ENCODE peak calls at places on chromosomes 6 and 20, in six cellular contexts. One of them, this sample, is unnamed.

GRCh38 chr6:2632368-2632767 is 118.4 kb downstream of the MYLK4 start:
- DNase-seq in CD4-positive, alpha-beta T cell: no peak
- DNase-seq in foreskin fibroblast: peak; percentile 19
- DNase-seq in activated CD4-positive, alpha-beta T cell treated with anti-CD3 and anti-CD28 coated beads for 24 hours: no peak
- DNase-seq in EL: no peak
- DNase-seq in ovary: no peak
- DNase-seq in this sample: no peak

GRCh38 chr6:151692216-151692615 is 115.3 kb upstream of the ESR1 start:
- DNase-seq in CD4-positive, alpha-beta T cell: no peak
- DNase-seq in foreskin fibroblast: peak; percentile 37
- DNase-seq in activated CD4-positive, alpha-beta T cell treated with anti-CD3 and anti-CD28 coated beads for 24 hours: no peak
- DNase-seq in EL: no peak
- DNase-seq in ovary: no peak
- DNase-seq in this sample: no peak

GRCh38 chr20:22924036-22924737 is 110.9 kb upstream of the SSTR4 start:
- DNase-seq in CD4-positive, alpha-beta T cell: no peak
- DNase-seq in foreskin fibroblast: peak; percentile 21
- DNase-seq in activated CD4-positive, alpha-beta T cell treated with anti-CD3 and anti-CD28 coated beads for 24 hours: no peak
- DNase-seq in EL: no peak
- DNase-seq in ovary: peak; percentile 25
- DNase-seq in this sample: no peak

GRCh38 chr6:72371473-72371872 is 250.4 kb upstream of the KCNQ5 start:
- DNase-seq in CD4-positive, alpha-beta T cell: no peak
- DNase-seq in foreskin fibroblast: peak; percentile 2
- DNase-seq in activated CD4-positive, alpha-beta T cell treated with anti-CD3 and anti-CD28 coated beads for 24 hours: no peak
- DNase-seq in EL: no peak
- DNase-seq in ovary: no peak
- DNase-seq in this sample: no peak

GRCh38 chr6:11144393-11144829 is 32.9 kb upstream of the ERVFRD-1 start:
- DNase-seq in CD4-positive, alpha-beta T cell: peak; percentile 58
- DNase-seq in foreskin fibroblast: peak; percentile 87
- DNase-seq in activated CD4-positive, alpha-beta T cell treated with anti-CD3 and anti-CD28 coated beads for 24 hours: peak; percentile 64
- DNase-seq in EL: peak; percentile 79
- DNase-seq in ovary: peak; percentile 75
- DNase-seq in this sample: peak; percentile 72

GRCh38 chr6:123085403-123085802 is 89.4 kb downstream of the CLVS2 start:
- DNase-seq in CD4-positive, alpha-beta T cell: no peak
- DNase-seq in foreskin fibroblast: no peak
- DNase-seq in activated CD4-positive, alpha-beta T cell treated with anti-CD3 and anti-CD28 coated beads for 24 hours: no peak
- DNase-seq in EL: no peak
- DNase-seq in ovary: no peak
- DNase-seq in this sample: no peak

GRCh38 chr6:7646394-7646793 is 56.4 kb downstream of the SNRNP48 start:
- DNase-seq in CD4-positive, alpha-beta T cell: no peak
- DNase-seq in foreskin fibroblast: peak; percentile 70
- DNase-seq in activated CD4-positive, alpha-beta T cell treated with anti-CD3 and anti-CD28 coated beads for 24 hours: no peak
- DNase-seq in EL: peak; percentile 34
- DNase-seq in ovary: no peak
- DNase-seq in this sample: no peak

GRCh38 chr6:165059032-165059431 is 250.4 kb downstream of the C6orf118 start:
- DNase-seq in CD4-positive, alpha-beta T cell: no peak
- DNase-seq in foreskin fibroblast: peak; percentile 0
- DNase-seq in activated CD4-positive, alpha-beta T cell treated with anti-CD3 and anti-CD28 coated beads for 24 hours: no peak
- DNase-seq in EL: no peak
- DNase-seq in ovary: no peak
- DNase-seq in this sample: no peak

GRCh38 chr6:117483004-117483644 is 650 bp downstream of the DCBLD1 start:
- DNase-seq in CD4-positive, alpha-beta T cell: no peak
- DNase-seq in foreskin fibroblast: peak; percentile 78
- DNase-seq in activated CD4-positive, alpha-beta T cell treated with anti-CD3 and anti-CD28 coated beads for 24 hours: no peak
- DNase-seq in EL: peak; percentile 65
- DNase-seq in ovary: peak; percentile 29
- DNase-seq in this sample: peak; percentile 34

GRCh38 chr6:136051140-136051775 is 198.9 kb downstream of the MTFR2 start:
- DNase-seq in CD4-positive, alpha-beta T cell: no peak
- DNase-seq in foreskin fibroblast: peak; percentile 9
- DNase-seq in activated CD4-positive, alpha-beta T cell treated with anti-CD3 and anti-CD28 coated beads for 24 hours: no peak
- DNase-seq in EL: peak; percentile 52
- DNase-seq in ovary: no peak
- DNase-seq in this sample: no peak

GRCh38 chr20:62636446-62636845 is 5.9 kb upstream of the SLCO4A1 start:
- DNase-seq in CD4-positive, alpha-beta T cell: no peak
- DNase-seq in foreskin fibroblast: peak; percentile 41
- DNase-seq in activated CD4-positive, alpha-beta T cell treated with anti-CD3 and anti-CD28 coated beads for 24 hours: no peak
- DNase-seq in EL: no peak
- DNase-seq in ovary: no peak
- DNase-seq in this sample: no peak

GRCh38 chr6:96742702-96743101 is 94.6 kb downstream of the GPR63 start:
- DNase-seq in CD4-positive, alpha-beta T cell: no peak
- DNase-seq in foreskin fibroblast: no peak
- DNase-seq in activated CD4-positive, alpha-beta T cell treated with anti-CD3 and anti-CD28 coated beads for 24 hours: no peak
- DNase-seq in EL: no peak
- DNase-seq in ovary: no peak
- DNase-seq in this sample: no peak

GRCh38 chr6:140256213-140256612 is 881.8 kb upstream of the CITED2 start:
- DNase-seq in CD4-positive, alpha-beta T cell: no peak
- DNase-seq in foreskin fibroblast: no peak
- DNase-seq in activated CD4-positive, alpha-beta T cell treated with anti-CD3 and anti-CD28 coated beads for 24 hours: no peak
- DNase-seq in EL: no peak
- DNase-seq in ovary: no peak
- DNase-seq in this sample: no peak

This sample was measured in activated CD4-positive, CD25-positive, alpha-beta regulatory T cell treated with anti-CD3 and anti-CD28 coated beads, Interleukin-2, amount 50 U/mL, for 72 hours.